ENCODE peak calls at places on chromosomes 11 and 22, in seven cellular contexts. O is heart left ventricle, S is sigmoid colon, N is spleen, J is body of pancreas, M is ovary, F is A549. G is an unnamed sample.

GRCh38 chr11:100687032-100687629 is at the start of gene ARHGAP42:
- DNase-seq in O (peak), S (peak), N (peak), J (peak), M (peak), F (peak), G (peak)

GRCh38 chr11:59857444-59858434 is 8.5 kb downstream of the TCN1 start:
- DNase-seq in O (no peak), S (no peak), N (no peak), J (no peak), M (no peak), F (peak), G (peak)

GRCh38 chr11:46247664-46248063 is 29.8 kb upstream of the CREB3L1 start:
- DNase-seq in O (no peak), S (no peak), N (no peak), J (peak), M (no peak), F (peak), G (peak)

GRCh38 chr22:24693359-24693758 is 81.2 kb downstream of the PIWIL3 start:
- DNase-seq in O (no peak), S (no peak), N (no peak), J (no peak), M (no peak), F (no peak), G (no peak)

GRCh38 chr11:28524098-28524497 is 415.9 kb downstream of the METTL15 start:
- DNase-seq in O (no peak), S (no peak), N (no peak), J (no peak), M (no peak), F (no peak), G (no peak)

GRCh38 chr11:38460901-38461300 is 1862.9 kb upstream of the RAG2 start:
- DNase-seq in O (peak), S (no peak), N (no peak), J (peak), M (peak), F (no peak), G (no peak)

GRCh38 chr22:24435861-24436351 is 8.5 kb downstream of the ADORA2A start:
- DNase-seq in O (no peak), S (peak), N (peak), J (no peak), M (no peak), F (no peak), G (peak)

GRCh38 chr11:92296138-92296515 is 71.5 kb downstream of the FAT3 start:
- DNase-seq in O (no peak), S (no peak), N (no peak), J (no peak), M (no peak), F (no peak), G (no peak)

GRCh38 chr11:1852885-1853284 is at the start of gene LSP1:
- DNase-seq in O (no peak), S (no peak), N (peak), J (no peak), M (no peak), F (no peak), G (no peak)

GRCh38 chr11:16782226-16782919 is 43.9 kb downstream of the C11orf58 start:
- DNase-seq in O (no peak), S (peak), N (peak), J (no peak), M (no peak), F (no peak), G (no peak)

GRCh38 chr22:35378547-35379078 is 2.3 kb upstream of the HMOX1 start:
- DNase-seq in O (no peak), S (no peak), N (no peak), J (no peak), M (no peak), F (no peak), G (no peak)

GRCh38 chr11:43358308-43358669 is 431 bp upstream of the TTC17 start:
- DNase-seq in O (no peak), S (no peak), N (no peak), J (no peak), M (no peak), F (no peak), G (no peak)

GRCh38 chr22:37704645-37705044 is 7.8 kb downstream of the TRIOBP start:
- DNase-seq in O (no peak), S (no peak), N (no peak), J (no peak), M (no peak), F (no peak), G (no peak)

GRCh38 chr11:26442131-26442530 is 110.2 kb downstream of the ANO3 start:
- DNase-seq in O (no peak), S (no peak), N (no peak), J (no peak), M (no peak), F (no peak), G (no peak)

GRCh38 chr11:74055938-74056337 is 47.1 kb upstream of the UCP3 start:
- DNase-seq in O (no peak), S (no peak), N (no peak), J (no peak), M (no peak), F (peak), G (no peak)

GRCh38 chr11:109422755-109423113 is 744 bp downstream of the C11orf87 start:
- DNase-seq in O (no peak), S (no peak), N (no peak), J (no peak), M (no peak), F (no peak), G (peak)

GRCh38 chr11:73143126-73143838 is 1.2 kb upstream of the FCHSD2 start:
- DNase-seq in O (no peak), S (no peak), N (no peak), J (peak), M (no peak), F (no peak), G (no peak)

GRCh38 chr22:17234144-17234623 is 14.9 kb upstream of the ADA2 start:
- DNase-seq in O (no peak), S (no peak), N (peak), J (no peak), M (no peak), F (no peak), G (no peak)

GRCh38 chr11:120134106-120134930 is 3.6 kb downstream of the TRIM29 start:
- DNase-seq in O (peak), S (peak), N (peak), J (peak), M (no peak), F (no peak), G (peak)
- H3K4me3 ChIP-seq in O (no peak), S (no peak), N (no peak), J (no peak), M (no peak), F (no peak), G (no peak)

GRCh38 chr11:33970984-33971466 is 79.1 kb upstream of the LMO2 start:
- DNase-seq in O (peak), S (peak), N (no peak), J (peak), M (no peak), F (peak), G (peak)
- TF ChIP-seq POLR2A in O (no peak), S (no peak), N (no peak), J (no peak), M (no peak), F (no peak), G (no peak)

GRCh38 chr11:69310934-69311766 is 17.2 kb downstream of the MYEOV start:
- DNase-seq in O (no peak), S (peak), N (no peak), J (no peak), M (no peak), F (no peak), G (no peak)

GRCh38 chr11:69309800-69310280 is 15.9 kb downstream of the MYEOV start:
- DNase-seq in O (no peak), S (peak), N (no peak), J (no peak), M (no peak), F (no peak), G (no peak)

GRCh38 chr11:69310351-69310750 is 16.4 kb downstream of the MYEOV start:
- DNase-seq in O (no peak), S (peak), N (no peak), J (no peak), M (no peak), F (no peak), G (no peak)

GRCh38 chr11:69312418-69313399 is 18.8 kb downstream of the MYEOV start:
- DNase-seq in O (peak), S (peak), N (no peak), J (no peak), M (no peak), F (no peak), G (no peak)

GRCh38 chr11:69311767-69312385 is 17.9 kb downstream of the MYEOV start:
- DNase-seq in O (no peak), S (peak), N (peak), J (no peak), M (no peak), F (no peak), G (no peak)
- H3K27ac ChIP-seq in O (peak), S (no peak), N (peak), J (no peak), M (no peak), F (peak), G (no peak)

GRCh38 chr11:65899356-65900124 is 648 bp downstream of the FOSL1 start:
- DNase-seq in O (peak), S (peak), N (peak), J (peak), M (no peak), F (peak), G (peak)

GRCh38 chr11:65900125-65900898 is at the start of gene FOSL1:
- DNase-seq in O (peak), S (peak), N (peak), J (peak), M (peak), F (peak), G (peak)

GRCh38 chr11:65900899-65901180 is 652 bp upstream of the FOSL1 start:
- DNase-seq in O (no peak), S (no peak), N (no peak), J (no peak), M (no peak), F (no peak), G (no peak)

GRCh38 chr11:65897020-65897471 is 3.1 kb downstream of the FOSL1 start:
- DNase-seq in O (no peak), S (no peak), N (no peak), J (no peak), M (no peak), F (no peak), G (no peak)

GRCh38 chr11:65898656-65899355 is 1.4 kb downstream of the FOSL1 start:
- DNase-seq in O (no peak), S (no peak), N (no peak), J (no peak), M (no peak), F (no peak), G (no peak)
- H3K4me3 ChIP-seq in O (peak), S (peak), N (no peak), J (no peak), M (peak), F (peak), G (no peak)

GRCh38 chr11:96146765-96147164 is 196.2 kb downstream of the MAML2 start:
- DNase-seq in O (no peak), S (no peak), N (no peak), J (no peak), M (no peak), F (no peak), G (no peak)
- TF ChIP-seq POLR2A in O (no peak), S (no peak), N (no peak), J (no peak), M (no peak), F (no peak), G (no peak)

DNA sequence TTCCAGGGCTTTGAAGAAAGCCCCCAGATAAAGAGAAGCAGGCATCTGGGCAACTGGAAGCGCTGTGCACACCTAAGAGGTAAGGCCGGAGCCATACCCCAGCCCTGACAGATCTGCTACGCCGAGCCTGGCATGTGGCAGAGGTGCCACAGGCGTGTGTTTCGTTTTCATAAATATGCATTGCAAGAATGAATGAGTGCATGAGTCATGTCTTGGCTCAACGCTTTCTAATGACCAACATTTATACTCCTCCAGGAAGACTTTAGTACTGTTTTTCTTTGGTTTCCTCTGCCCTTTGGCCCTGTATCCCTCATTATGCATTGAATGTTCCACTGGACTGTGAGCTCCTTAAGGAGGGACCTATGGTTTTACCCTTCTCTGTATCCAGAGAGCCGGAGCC is 38.7 kb upstream of the CSNK2A3 start:
- DNase-seq in O (no peak), S (no peak), N (no peak), J (no peak), M (no peak), F (no peak), G (no peak)
- H3K27ac ChIP-seq in O (no peak), S (peak), N (no peak), J (no peak), M (no peak), F (peak), G (no peak)

GRCh38 chr11:64894070-64894811 is 15.8 kb upstream of the EHD1 start:
- DNase-seq in O (peak), S (peak), N (peak), J (peak), M (peak), F (peak), G (peak)
- H3K4me3 ChIP-seq in O (no peak), S (no peak), N (no peak), J (no peak), M (no peak), F (peak), G (no peak)

DNA sequence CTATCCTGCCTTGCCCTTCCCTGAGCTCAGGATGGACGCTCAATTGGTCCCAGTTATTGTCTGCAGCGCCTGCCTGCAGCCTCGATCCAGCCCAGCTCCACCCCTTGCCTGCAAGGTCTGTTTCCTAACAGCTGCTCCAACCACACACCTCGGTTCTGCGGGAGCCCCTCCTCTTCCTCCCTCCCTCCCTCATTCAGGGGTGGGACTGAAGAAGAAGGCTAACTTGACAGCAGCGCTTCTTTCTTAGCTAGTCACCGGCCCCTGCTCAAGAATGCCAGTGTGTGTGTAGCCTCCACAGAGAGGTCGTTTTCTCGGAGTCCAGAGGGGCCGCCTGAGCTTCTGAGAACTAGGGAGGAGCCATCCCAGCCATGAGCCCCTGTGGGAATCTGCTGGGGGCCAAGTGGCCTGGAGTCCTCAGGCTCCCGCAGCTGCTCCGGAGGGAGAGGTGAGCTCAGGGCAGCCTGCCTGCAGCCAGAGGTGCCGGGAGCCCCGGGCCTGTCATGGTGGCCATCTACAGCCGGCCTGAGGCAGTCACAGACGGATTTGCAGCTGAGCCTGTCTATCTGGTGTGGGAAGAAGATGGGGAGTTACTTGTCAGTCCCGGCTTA is 36.1 kb downstream of the LIMK2 start:
- DNase-seq in O (peak), S (peak), N (peak), J (peak), M (peak), F (no peak), G (peak)
- TF ChIP-seq POLR2A in O (peak), S (peak), N (no peak), J (peak), M (peak), F (no peak), G (no peak)

GRCh38 chr11:118607401-118608267 is at the start of gene PHLDB1:
- DNase-seq in O (peak), S (peak), N (peak), J (peak), M (peak), F (peak), G (peak)

GRCh38 chr11:118606157-118606843 is 1.1 kb upstream of the PHLDB1 start:
- DNase-seq in O (no peak), S (peak), N (peak), J (peak), M (peak), F (no peak), G (peak)

GRCh38 chr11:118605116-118605867 is 2.1 kb upstream of the PHLDB1 start:
- DNase-seq in O (peak), S (peak), N (peak), J (peak), M (peak), F (no peak), G (peak)

GRCh38 chr11:118608268-118609214 is 1.1 kb downstream of the PHLDB1 start:
- DNase-seq in O (peak), S (peak), N (peak), J (peak), M (peak), F (no peak), G (peak)

DNA sequence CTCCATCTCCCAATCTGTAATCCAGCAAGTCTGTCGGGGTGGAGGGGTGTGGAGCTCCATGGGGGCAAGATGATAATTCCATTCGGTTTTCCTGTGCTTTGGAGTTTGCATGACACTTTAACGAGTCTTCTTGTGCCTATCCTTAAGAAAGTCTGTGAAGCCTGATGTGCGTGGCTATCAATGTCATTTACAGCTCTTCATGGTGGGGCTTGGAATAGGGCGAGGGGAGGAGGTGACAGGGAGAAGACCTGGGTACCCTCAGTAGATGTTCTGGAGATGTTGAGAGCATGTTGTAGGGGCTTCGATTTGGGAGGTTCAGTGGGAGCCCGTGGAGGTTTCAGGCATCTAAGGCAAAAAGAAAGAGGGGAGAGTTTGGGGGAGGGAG is 579 bp upstream of the PHLDB1 start:
- DNase-seq in O (no peak), S (no peak), N (peak), J (peak), M (no peak), F (no peak), G (no peak)
- H3K27ac ChIP-seq in O (peak), S (peak), N (peak), J (peak), M (peak), F (peak), G (no peak)

GRCh38 chr22:50481440-50482106 is at the start of gene ADM2:
- DNase-seq in O (no peak), S (no peak), N (peak), J (peak), M (no peak), F (peak), G (no peak)

GRCh38 chr22:50481045-50481439 is 301 bp upstream of the ADM2 start:
- DNase-seq in O (no peak), S (no peak), N (no peak), J (no peak), M (no peak), F (no peak), G (no peak)

GRCh38 chr22:50483556-50483955 is 2.2 kb downstream of the ADM2 start:
- DNase-seq in O (no peak), S (peak), N (no peak), J (no peak), M (no peak), F (no peak), G (no peak)

GRCh38 chr22:50483106-50483505 is 1.8 kb downstream of the ADM2 start:
- DNase-seq in O (no peak), S (no peak), N (no peak), J (no peak), M (no peak), F (no peak), G (no peak)

GRCh38 chr22:50482107-50483074 is 1.0 kb downstream of the ADM2 start:
- DNase-seq in O (no peak), S (no peak), N (peak), J (no peak), M (no peak), F (no peak), G (no peak)
- H3K4me3 ChIP-seq in O (no peak), S (peak), N (peak), J (peak), M (no peak), F (peak), G (no peak)